ENCODE peak calls at places on chromosomes 3 and 15, in seven cellular contexts. One of them, this sample, is unnamed.

GRCh38 chr3:18440053-18440768 is 15.1 kb upstream of the SATB1 start:
- DNase-seq in GM12865: no peak
- DNase-seq in astrocyte: peak; percentile 54
- DNase-seq in AG04450: no peak
- DNase-seq in breast epithelium: no peak
- DNase-seq in astrocyte of the cerebellum: no peak
- DNase-seq in RWPE1: no peak
- DNase-seq in this sample: no peak

GRCh38 chr3:72310028-72310987 is 525.4 kb upstream of the PROK2 start:
- DNase-seq in GM12865: peak; percentile 91
- DNase-seq in astrocyte: peak; percentile 53
- DNase-seq in AG04450: peak; percentile 39
- DNase-seq in breast epithelium: no peak
- DNase-seq in astrocyte of the cerebellum: peak; percentile 11
- DNase-seq in RWPE1: no peak
- DNase-seq in this sample: no peak

GRCh38 chr3:52851348-52851747 is 16.5 kb upstream of the MUSTN1 start:
- DNase-seq in GM12865: peak; percentile 67
- DNase-seq in astrocyte: no peak
- DNase-seq in AG04450: peak; percentile 37
- DNase-seq in breast epithelium: no peak
- DNase-seq in astrocyte of the cerebellum: peak; percentile 11
- DNase-seq in RWPE1: peak; percentile 34
- DNase-seq in this sample: peak; percentile 9

GRCh38 chr3:110625126-110625798 is 446.4 kb upstream of the NECTIN3 start:
- DNase-seq in GM12865: no peak
- DNase-seq in astrocyte: no peak
- DNase-seq in AG04450: no peak
- DNase-seq in breast epithelium: no peak
- DNase-seq in astrocyte of the cerebellum: no peak
- DNase-seq in RWPE1: no peak
- DNase-seq in this sample: no peak

GRCh38 chr15:83067638-83067962 is 548 bp upstream of the BTBD1 start:
- DNase-seq in GM12865: no peak
- DNase-seq in astrocyte: no peak
- DNase-seq in AG04450: no peak
- DNase-seq in breast epithelium: no peak
- DNase-seq in astrocyte of the cerebellum: no peak
- DNase-seq in RWPE1: no peak
- DNase-seq in this sample: no peak

GRCh38 chr3:46386206-46386605 is 15.5 kb downstream of the CCR5 start:
- DNase-seq in GM12865: peak; percentile 20
- DNase-seq in astrocyte: peak; percentile 39
- DNase-seq in AG04450: no peak
- DNase-seq in breast epithelium: no peak
- DNase-seq in astrocyte of the cerebellum: no peak
- DNase-seq in RWPE1: peak; percentile 91
- DNase-seq in this sample: peak; percentile 10

GRCh38 chr15:64092075-64092820 is 1.4 kb downstream of the CIAO2A start:
- DNase-seq in GM12865: peak; percentile 29
- DNase-seq in astrocyte: no peak
- DNase-seq in AG04450: no peak
- DNase-seq in breast epithelium: no peak
- DNase-seq in astrocyte of the cerebellum: no peak
- DNase-seq in RWPE1: no peak
- DNase-seq in this sample: no peak

GRCh38 chr3:53073553-53074365 is 27.9 kb upstream of the SFMBT1 start:
- DNase-seq in GM12865: no peak
- DNase-seq in astrocyte: no peak
- DNase-seq in AG04450: no peak
- DNase-seq in breast epithelium: peak; percentile 46
- DNase-seq in astrocyte of the cerebellum: no peak
- DNase-seq in RWPE1: no peak
- DNase-seq in this sample: no peak

GRCh38 chr15:51620647-51621046 is 1.9 kb downstream of the DMXL2 start:
- DNase-seq in GM12865: peak; percentile 72
- DNase-seq in astrocyte: no peak
- DNase-seq in AG04450: no peak
- DNase-seq in breast epithelium: no peak
- DNase-seq in astrocyte of the cerebellum: no peak
- DNase-seq in RWPE1: no peak
- DNase-seq in this sample: no peak

GRCh38 chr3:143763568-143764162 is 84.6 kb downstream of the SLC9A9 start:
- DNase-seq in GM12865: no peak
- DNase-seq in astrocyte: no peak
- DNase-seq in AG04450: no peak
- DNase-seq in breast epithelium: no peak
- DNase-seq in astrocyte of the cerebellum: no peak
- DNase-seq in RWPE1: peak; percentile 11
- DNase-seq in this sample: no peak

GRCh38 chr15:36595625-36596024 is 16.2 kb downstream of the CDIN1 start:
- DNase-seq in GM12865: no peak
- DNase-seq in astrocyte: no peak
- DNase-seq in AG04450: no peak
- DNase-seq in breast epithelium: no peak
- DNase-seq in astrocyte of the cerebellum: no peak
- DNase-seq in RWPE1: no peak
- DNase-seq in this sample: no peak

GRCh38 chr3:62870321-62870720 is 4.9 kb downstream of the CADPS start:
- DNase-seq in GM12865: no peak
- DNase-seq in astrocyte: peak; percentile 79
- DNase-seq in AG04450: no peak
- DNase-seq in breast epithelium: no peak
- DNase-seq in astrocyte of the cerebellum: no peak
- DNase-seq in RWPE1: peak; percentile 13
- DNase-seq in this sample: no peak

GRCh38 chr3:194952882-194953281 is 267.2 kb downstream of the FAM43A start:
- DNase-seq in GM12865: no peak
- DNase-seq in astrocyte: no peak
- DNase-seq in AG04450: no peak
- DNase-seq in breast epithelium: no peak
- DNase-seq in astrocyte of the cerebellum: no peak
- DNase-seq in RWPE1: no peak
- DNase-seq in this sample: no peak

GRCh38 chr3:55968331-55968730 is 481.2 kb upstream of the WNT5A start:
- DNase-seq in GM12865: no peak
- DNase-seq in astrocyte: peak; percentile 96
- DNase-seq in AG04450: no peak
- DNase-seq in breast epithelium: no peak
- DNase-seq in astrocyte of the cerebellum: peak; percentile 55
- DNase-seq in RWPE1: no peak
- DNase-seq in this sample: peak; percentile 71

GRCh38 chr15:51310064-51310463 is 28.3 kb downstream of the CYP19A1 start:
- DNase-seq in GM12865: no peak
- DNase-seq in astrocyte: peak; percentile 57
- DNase-seq in AG04450: no peak
- DNase-seq in breast epithelium: no peak
- DNase-seq in astrocyte of the cerebellum: no peak
- DNase-seq in RWPE1: no peak
- DNase-seq in this sample: no peak

GRCh38 chr15:89958107-89958805 is 42.9 kb upstream of the ZNF710 start:
- DNase-seq in GM12865: no peak
- DNase-seq in astrocyte: no peak
- DNase-seq in AG04450: no peak
- DNase-seq in breast epithelium: peak; percentile 70
- DNase-seq in astrocyte of the cerebellum: no peak
- DNase-seq in RWPE1: peak; percentile 75
- DNase-seq in this sample: no peak

GRCh38 chr3:77320514-77320913 is 280.6 kb downstream of the ROBO2 start:
- DNase-seq in GM12865: peak; percentile 50
- DNase-seq in astrocyte: peak; percentile 21
- DNase-seq in AG04450: peak; percentile 33
- DNase-seq in breast epithelium: no peak
- DNase-seq in astrocyte of the cerebellum: peak; percentile 64
- DNase-seq in RWPE1: no peak
- DNase-seq in this sample: peak; percentile 10

GRCh38 chr3:136350557-136350956 is 100.4 kb downstream of the PCCB start:
- DNase-seq in GM12865: no peak
- DNase-seq in astrocyte: peak; percentile 61
- DNase-seq in AG04450: peak; percentile 55
- DNase-seq in breast epithelium: no peak
- DNase-seq in astrocyte of the cerebellum: no peak
- DNase-seq in RWPE1: no peak
- DNase-seq in this sample: no peak

GRCh38 chr3:184241447-184242296 is 7.1 kb downstream of the ALG3 start:
- DNase-seq in GM12865: peak; percentile 30
- DNase-seq in astrocyte: no peak
- DNase-seq in AG04450: no peak
- DNase-seq in breast epithelium: no peak
- DNase-seq in astrocyte of the cerebellum: no peak
- DNase-seq in RWPE1: peak; percentile 70
- DNase-seq in this sample: no peak

GRCh38 chr3:70816346-70816745 is 503.9 kb upstream of the MDFIC2 start:
- DNase-seq in GM12865: no peak
- DNase-seq in astrocyte: no peak
- DNase-seq in AG04450: no peak
- DNase-seq in breast epithelium: no peak
- DNase-seq in astrocyte of the cerebellum: no peak
- DNase-seq in RWPE1: no peak
- DNase-seq in this sample: peak; percentile 72

GRCh38 chr3:11059090-11059798 is 66.7 kb downstream of the SLC6A1 start:
- DNase-seq in GM12865: peak; percentile 24
- DNase-seq in astrocyte: peak; percentile 41
- DNase-seq in AG04450: peak; percentile 43
- DNase-seq in breast epithelium: no peak
- DNase-seq in astrocyte of the cerebellum: peak; percentile 40
- DNase-seq in RWPE1: peak; percentile 60
- DNase-seq in this sample: peak; percentile 15

GRCh38 chr3:143901105-143901504 is 52.8 kb upstream of the SLC9A9 start:
- DNase-seq in GM12865: peak; percentile 7
- DNase-seq in astrocyte: peak; percentile 76
- DNase-seq in AG04450: peak; percentile 24
- DNase-seq in breast epithelium: no peak
- DNase-seq in astrocyte of the cerebellum: no peak
- DNase-seq in RWPE1: peak; percentile 74
- DNase-seq in this sample: peak; percentile 60

GRCh38 chr3:176522436-176522835 is 674.8 kb downstream of the TBL1XR1 start:
- DNase-seq in GM12865: no peak
- DNase-seq in astrocyte: no peak
- DNase-seq in AG04450: no peak
- DNase-seq in breast epithelium: no peak
- DNase-seq in astrocyte of the cerebellum: no peak
- DNase-seq in RWPE1: no peak
- DNase-seq in this sample: no peak

DNA sequence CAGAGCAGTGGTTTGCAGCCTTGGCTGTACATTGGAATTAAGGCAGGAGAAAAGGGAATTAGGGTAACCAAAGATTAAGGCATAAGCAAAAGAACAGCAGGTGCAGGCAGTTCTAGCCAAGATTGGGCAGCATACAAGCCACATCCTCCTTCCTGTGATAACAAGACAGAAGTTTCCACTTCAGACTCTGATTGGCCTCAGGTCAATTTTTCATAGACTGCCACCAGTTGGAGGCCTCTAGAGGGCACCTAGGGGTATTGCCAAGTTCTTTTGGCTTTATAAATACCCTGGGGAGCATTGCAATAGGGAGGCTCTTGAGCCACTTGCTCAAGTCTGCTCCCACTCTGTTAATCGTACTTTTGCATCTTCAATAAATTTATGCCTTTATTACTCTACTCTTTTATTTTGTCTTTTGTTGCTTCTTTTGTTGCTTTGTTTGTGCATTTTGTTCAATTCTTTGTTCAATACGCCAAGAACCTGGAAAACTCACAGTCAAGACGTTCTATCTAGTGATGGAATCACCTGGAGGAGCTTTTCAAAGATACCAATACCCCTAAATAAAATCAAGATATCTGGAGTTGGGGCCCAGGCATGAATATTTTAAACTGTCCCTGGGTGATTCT is 32.2 kb upstream of the FMN1 start:
- DNase-seq in GM12865: peak; percentile 59
- DNase-seq in astrocyte: peak; percentile 24
- DNase-seq in AG04450: no peak
- DNase-seq in breast epithelium: no peak
- DNase-seq in astrocyte of the cerebellum: no peak
- DNase-seq in RWPE1: peak; percentile 66
- DNase-seq in this sample: no peak
- TF ChIP-seq CTCF in GM12865: peak; percentile 37
- TF ChIP-seq CTCF in astrocyte: peak; percentile 19
- TF ChIP-seq CTCF in AG04450: peak; percentile 24
- TF ChIP-seq CTCF in breast epithelium: no peak
- TF ChIP-seq CTCF in astrocyte of the cerebellum: peak; percentile 25
- TF ChIP-seq CTCF in RWPE1: peak; percentile 44
- TF ChIP-seq CTCF in this sample: peak; percentile 68

GRCh38 chr3:115685097-115685496 is 61.8 kb downstream of the GAP43 start:
- DNase-seq in GM12865: peak; percentile 41
- DNase-seq in astrocyte: no peak
- DNase-seq in AG04450: no peak
- DNase-seq in breast epithelium: no peak
- DNase-seq in astrocyte of the cerebellum: no peak
- DNase-seq in RWPE1: no peak
- DNase-seq in this sample: no peak
- TF ChIP-seq CTCF in GM12865: no peak
- TF ChIP-seq CTCF in astrocyte: no peak
- TF ChIP-seq CTCF in AG04450: no peak
- TF ChIP-seq CTCF in breast epithelium: no peak
- TF ChIP-seq CTCF in astrocyte of the cerebellum: no peak
- TF ChIP-seq CTCF in RWPE1: no peak
- TF ChIP-seq CTCF in this sample: no peak

GRCh38 chr15:49045691-49046112 is 544 bp downstream of the SECISBP2L start:
- DNase-seq in GM12865: peak; percentile 78
- DNase-seq in astrocyte: peak; percentile 43
- DNase-seq in AG04450: no peak
- DNase-seq in breast epithelium: no peak
- DNase-seq in astrocyte of the cerebellum: peak; percentile 23
- DNase-seq in RWPE1: peak; percentile 53
- DNase-seq in this sample: peak; percentile 18

GRCh38 chr15:49044002-49044401 is 2.2 kb downstream of the SECISBP2L start:
- DNase-seq in GM12865: no peak
- DNase-seq in astrocyte: no peak
- DNase-seq in AG04450: no peak
- DNase-seq in breast epithelium: no peak
- DNase-seq in astrocyte of the cerebellum: no peak
- DNase-seq in RWPE1: no peak
- DNase-seq in this sample: no peak

GRCh38 chr15:49047456-49047855 is 1.2 kb upstream of the SECISBP2L start:
- DNase-seq in GM12865: no peak
- DNase-seq in astrocyte: no peak
- DNase-seq in AG04450: no peak
- DNase-seq in breast epithelium: no peak
- DNase-seq in astrocyte of the cerebellum: no peak
- DNase-seq in RWPE1: no peak
- DNase-seq in this sample: no peak

GRCh38 chr15:49044761-49045571 is 1.3 kb downstream of the SECISBP2L start:
- DNase-seq in GM12865: no peak
- DNase-seq in astrocyte: peak; percentile 6
- DNase-seq in AG04450: no peak
- DNase-seq in breast epithelium: no peak
- DNase-seq in astrocyte of the cerebellum: no peak
- DNase-seq in RWPE1: peak; percentile 13
- DNase-seq in this sample: no peak

GRCh38 chr15:49046113-49046883 is at the start of gene SECISBP2L:
- DNase-seq in GM12865: peak; percentile 97
- DNase-seq in astrocyte: peak; percentile 91
- DNase-seq in AG04450: peak; percentile 77
- DNase-seq in breast epithelium: peak; percentile 90
- DNase-seq in astrocyte of the cerebellum: peak; percentile 85
- DNase-seq in RWPE1: peak; percentile 95
- DNase-seq in this sample: peak; percentile 86
- TF ChIP-seq CTCF in GM12865: peak; percentile 47
- TF ChIP-seq CTCF in astrocyte: no peak
- TF ChIP-seq CTCF in AG04450: no peak
- TF ChIP-seq CTCF in breast epithelium: no peak
- TF ChIP-seq CTCF in astrocyte of the cerebellum: peak; percentile 21
- TF ChIP-seq CTCF in RWPE1: peak; percentile 55
- TF ChIP-seq CTCF in this sample: peak; percentile 55

GRCh38 chr3:127209840-127210653 is 17.1 kb downstream of the PRR23E start:
- DNase-seq in GM12865: no peak
- DNase-seq in astrocyte: no peak
- DNase-seq in AG04450: no peak
- DNase-seq in breast epithelium: no peak
- DNase-seq in astrocyte of the cerebellum: no peak
- DNase-seq in RWPE1: no peak
- DNase-seq in this sample: no peak
- TF ChIP-seq CTCF in GM12865: no peak
- TF ChIP-seq CTCF in astrocyte: no peak
- TF ChIP-seq CTCF in AG04450: no peak
- TF ChIP-seq CTCF in breast epithelium: no peak
- TF ChIP-seq CTCF in astrocyte of the cerebellum: no peak
- TF ChIP-seq CTCF in RWPE1: no peak
- TF ChIP-seq CTCF in this sample: no peak

This sample was measured in retinal pigment epithelial cell.